ENCODE peak calls at places on chromosomes 13 and 19, in seven cellular contexts. B is HFF-Myc, X is choroid plexus epithelial cell, J is thoracic aorta, Y is dorsolateral prefrontal cortex, U is left lung, S is sigmoid colon. H is an unnamed sample.

GRCh38 chr19:55189424-55189823 is 9.3 kb upstream of the SYT5 start:
- DNase-seq in S (peak), Y (peak), X (peak), J (no peak), U (no peak), B (peak), H (no peak)

GRCh38 chr19:41904118-41904870 is 21.3 kb downstream of the ARHGEF1 start:
- DNase-seq in J (no peak), S (no peak), U (peak), X (no peak), B (no peak), Y (no peak), H (peak)

GRCh38 chr13:86447479-86447878 is 648.3 kb upstream of the SLITRK6 start:
- DNase-seq in X (no peak), Y (no peak), B (no peak), U (no peak), J (no peak), S (no peak), H (no peak)

GRCh38 chr13:45833663-45834062 is 17.9 kb downstream of the SIAH3 start:
- DNase-seq in Y (no peak), U (no peak), X (peak), S (no peak), B (no peak), J (no peak), H (no peak)

GRCh38 chr19:8209111-8209964 is at the start of gene CERS4:
- DNase-seq in U (peak), Y (peak), X (peak), J (no peak), B (no peak), S (peak), H (no peak)

GRCh38 chr13:97574926-97575325 is 141.0 kb downstream of the RAP2A start:
- DNase-seq in Y (no peak), B (no peak), U (no peak), S (no peak), X (peak), J (no peak), H (no peak)

GRCh38 chr19:50801107-50801506 is 10.9 kb downstream of the ACP4 start:
- DNase-seq in Y (no peak), X (no peak), J (no peak), B (no peak), U (no peak), S (no peak), H (no peak)

GRCh38 chr19:11168568-11168967 is 13.0 kb upstream of the SPC24 start:
- DNase-seq in S (no peak), Y (no peak), U (no peak), B (peak), X (peak), J (no peak), H (no peak)

GRCh38 chr13:51978836-51979556 is 32.3 kb downstream of the ATP7B start:
- DNase-seq in B (no peak), S (no peak), Y (no peak), J (no peak), U (no peak), X (peak), H (no peak)

GRCh38 chr13:27822258-27822872 is 30.1 kb downstream of the GSX1 start:
- DNase-seq in U (no peak), Y (no peak), X (peak), S (no peak), B (no peak), J (no peak), H (no peak)

GRCh38 chr19:1113278-1113985 is 9.6 kb downstream of the GPX4 start:
- DNase-seq in J (peak), S (peak), X (peak), B (peak), U (peak), Y (peak), H (no peak)

GRCh38 chr19:31913103-31913710 is 432.2 kb upstream of the ZNF507 start:
- DNase-seq in S (no peak), X (no peak), B (no peak), Y (no peak), J (no peak), U (no peak), H (no peak)

GRCh38 chr19:37218592-37218935 is 550 bp downstream of the ZNF383 start:
- DNase-seq in S (no peak), X (peak), J (no peak), B (peak), U (no peak), Y (no peak), H (no peak)

GRCh38 chr19:39603825-39604224 is 1.5 kb downstream of the LGALS13 start:
- DNase-seq in B (no peak), X (no peak), S (no peak), Y (no peak), J (no peak), U (no peak), H (no peak)

GRCh38 chr19:3440082-3440481 is 40.2 kb downstream of the SMIM24 start:
- DNase-seq in Y (no peak), U (no peak), B (no peak), X (no peak), J (no peak), S (peak), H (no peak)

DNA sequence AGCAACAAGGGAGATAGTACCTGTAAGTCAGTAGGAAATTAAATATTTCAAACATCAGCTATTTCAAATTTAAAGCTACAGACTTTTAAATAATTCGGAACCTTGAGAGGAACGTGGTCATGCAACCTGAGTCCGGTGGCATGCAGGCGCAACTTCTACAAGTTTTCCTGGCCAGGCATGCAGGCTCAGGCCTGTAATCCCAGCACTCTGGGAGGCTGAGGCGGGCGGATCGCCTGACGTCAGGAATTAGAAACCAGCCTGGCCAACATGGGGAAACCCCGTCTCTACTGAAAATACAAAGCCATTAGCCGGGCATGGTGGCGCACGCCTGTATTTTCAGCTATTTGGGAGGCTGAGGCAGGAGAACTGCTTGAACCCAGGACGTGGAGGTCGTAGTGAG is 2.2 kb upstream of the ZNF701 start:
- DNase-seq in U (no peak), Y (no peak), X (no peak), B (no peak), J (no peak), S (no peak), H (no peak)
- TF ChIP-seq CTCF in U (no peak), Y (no peak), X (no peak), B (no peak), J (no peak), S (no peak), H (no peak)

GRCh38 chr13:91950803-91951202 is 552.4 kb downstream of the GPC5 start:
- DNase-seq in J (no peak), B (no peak), S (no peak), U (no peak), X (no peak), Y (no peak), H (no peak)

GRCh38 chr13:91946498-91947070 is 548.2 kb downstream of the GPC5 start:
- DNase-seq in X (peak), U (no peak), Y (no peak), S (no peak), J (no peak), B (no peak), H (no peak)
- TF ChIP-seq CTCF in X (peak), U (no peak), Y (peak), S (no peak), J (no peak), B (peak), H (peak)

DNA sequence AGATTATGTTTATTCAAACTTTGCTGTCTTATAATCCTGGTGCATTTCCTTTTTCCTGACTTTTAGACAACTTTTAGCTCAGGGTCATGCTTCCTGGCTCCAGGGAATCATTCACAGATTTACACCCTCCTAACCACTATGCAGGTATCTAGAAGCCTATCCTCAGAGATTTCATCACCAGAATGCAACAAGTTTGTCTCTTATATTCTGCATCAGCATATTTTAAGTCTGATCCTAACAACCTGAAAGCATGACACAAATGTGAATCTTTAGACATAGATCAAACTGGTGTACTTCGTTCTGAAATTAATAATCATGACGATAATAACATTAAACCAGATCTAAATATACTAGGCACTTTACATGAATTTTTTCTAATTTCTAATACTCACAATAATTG is 100.0 kb downstream of the TRPC4 start:
- DNase-seq in X (no peak), U (no peak), J (no peak), B (no peak), S (no peak), Y (no peak), H (no peak)
- TF ChIP-seq CTCF in X (no peak), U (no peak), J (no peak), B (no peak), S (no peak), Y (no peak), H (no peak)

DNA sequence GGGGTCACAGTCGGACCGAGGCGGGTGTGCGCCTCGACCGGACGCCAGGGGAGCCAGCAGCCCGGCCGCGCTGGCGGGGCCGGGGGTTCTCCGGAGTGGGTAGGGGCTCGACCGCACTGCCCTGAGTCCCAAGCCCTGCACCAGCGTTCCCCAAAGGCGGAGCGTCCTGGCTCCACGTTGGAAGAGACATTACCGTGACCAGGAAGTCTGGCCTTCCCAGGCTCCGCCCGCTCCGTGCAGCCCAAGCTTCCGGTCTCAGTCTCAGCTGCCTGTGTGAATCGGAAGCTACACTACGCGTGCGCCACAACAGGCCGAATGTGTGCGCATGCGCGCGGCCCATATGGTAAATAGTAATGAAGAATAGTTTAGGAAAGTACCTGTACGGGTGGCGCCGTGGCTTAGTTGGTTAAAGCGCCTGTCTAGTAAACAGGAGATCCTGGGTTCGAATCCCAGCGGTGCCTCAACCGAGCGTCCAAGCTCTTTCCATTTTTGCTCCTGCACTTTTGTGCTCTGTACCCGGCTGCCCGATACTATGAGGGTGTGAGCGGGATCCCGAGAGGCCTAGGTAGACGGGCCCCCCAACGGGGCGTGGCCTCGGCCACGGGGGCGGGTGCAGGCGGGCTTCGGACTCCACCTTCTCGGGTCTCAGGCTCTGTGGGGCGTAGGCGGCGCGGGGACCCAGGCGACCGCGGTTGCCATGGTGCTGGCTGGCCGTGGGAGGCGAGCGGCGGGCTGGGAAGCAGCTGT is 17.3 kb upstream of the LRP3 start:
- DNase-seq in U (peak), B (peak), S (peak), J (peak), X (peak), Y (peak), H (peak)
- TF ChIP-seq CTCF in U (no peak), B (no peak), S (no peak), J (peak), X (peak), Y (no peak), H (peak)

DNA sequence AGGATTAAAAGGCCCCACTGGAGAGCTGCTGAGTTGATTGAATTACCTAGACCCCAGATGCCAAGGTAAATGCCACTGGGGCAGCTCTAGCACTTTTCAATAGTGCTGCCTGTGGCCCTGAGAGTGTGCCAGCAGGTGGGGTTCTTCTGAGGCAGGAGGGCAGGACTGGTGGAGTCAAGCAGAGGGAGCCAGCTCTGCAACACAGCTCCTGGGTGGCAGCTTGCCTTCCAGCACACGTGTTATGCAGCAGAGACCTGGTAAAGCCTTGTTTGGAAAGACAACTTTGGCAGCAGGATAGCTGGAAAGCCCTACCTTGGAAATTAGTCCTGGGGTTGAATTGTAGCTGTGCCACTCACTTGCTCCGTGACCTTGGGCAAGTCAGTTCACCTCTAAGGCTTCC is 306.6 kb downstream of the ATP8A2 start:
- DNase-seq in J (no peak), X (no peak), S (no peak), Y (no peak), B (no peak), U (no peak), H (no peak)
- TF ChIP-seq CTCF in J (no peak), X (no peak), S (no peak), Y (no peak), B (no peak), U (no peak), H (peak)

GRCh38 chr13:102399791-102400618 is 1.8 kb downstream of the FGF14 start:
- DNase-seq in X (no peak), B (no peak), S (peak), Y (peak), U (no peak), J (no peak), H (peak)
- TF ChIP-seq CTCF in X (peak), B (no peak), S (no peak), Y (peak), U (no peak), J (no peak), H (peak)

GRCh38 chr19:45924891-45925447 is 10.4 kb upstream of the NANOS2 start:
- DNase-seq in X (no peak), J (no peak), S (no peak), Y (no peak), B (no peak), U (no peak), H (no peak)

GRCh38 chr19:45920458-45920857 is 5.9 kb upstream of the NANOS2 start:
- DNase-seq in S (no peak), X (no peak), U (no peak), J (no peak), Y (no peak), B (no peak), H (no peak)

GRCh38 chr19:45918721-45919120 is 4.1 kb upstream of the NANOS2 start:
- DNase-seq in Y (no peak), S (no peak), B (no peak), U (no peak), J (no peak), X (no peak), H (no peak)

GRCh38 chr19:45919678-45920077 is 5.1 kb upstream of the NANOS2 start:
- DNase-seq in J (no peak), S (no peak), Y (peak), U (no peak), B (no peak), X (no peak), H (no peak)

DNA sequence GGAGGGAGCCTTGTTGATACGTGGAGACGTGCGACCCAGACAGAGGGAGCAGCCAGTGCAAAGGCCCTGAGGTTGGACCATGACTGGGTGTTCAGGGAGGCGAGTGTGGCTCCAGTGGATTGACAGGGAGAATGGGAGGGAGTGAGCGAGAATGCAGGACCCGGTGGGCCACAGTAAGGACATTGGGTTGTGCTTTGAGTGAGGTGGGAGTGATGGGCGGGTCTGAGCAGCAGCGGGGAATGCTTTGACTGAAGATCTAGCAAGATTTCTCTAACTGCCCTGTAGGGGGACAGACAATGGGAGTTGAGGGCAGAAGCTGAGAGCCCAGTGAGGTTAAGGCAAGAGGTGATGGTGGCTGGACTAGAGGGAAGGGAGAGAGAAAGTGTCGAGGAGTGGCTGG is 7.7 kb upstream of the NANOS2 start:
- DNase-seq in U (no peak), B (no peak), Y (no peak), X (no peak), S (no peak), J (no peak), H (no peak)
- TF ChIP-seq CTCF in U (no peak), B (peak), Y (no peak), X (peak), S (no peak), J (no peak), H (peak)

GRCh38 chr19:18322318-18322758 is 538 bp downstream of the LSM4 start:
- DNase-seq in S (no peak), X (peak), J (no peak), U (peak), B (no peak), Y (no peak), H (no peak)

GRCh38 chr19:18321729-18322091 is 1.2 kb downstream of the LSM4 start:
- DNase-seq in S (no peak), Y (no peak), X (peak), B (no peak), J (no peak), U (no peak), H (no peak)

GRCh38 chr19:18320865-18321728 is 1.8 kb downstream of the LSM4 start:
- DNase-seq in U (peak), J (no peak), S (no peak), B (no peak), Y (no peak), X (no peak), H (no peak)

GRCh38 chr19:18319591-18320135 is 3.2 kb downstream of the LSM4 start:
- DNase-seq in B (no peak), J (no peak), U (peak), Y (no peak), S (no peak), X (no peak), H (no peak)

GRCh38 chr19:18322759-18323460 is at the start of gene LSM4:
- DNase-seq in U (peak), J (peak), B (peak), X (peak), Y (peak), S (peak), H (peak)
- TF ChIP-seq CTCF in U (no peak), J (no peak), B (no peak), X (peak), Y (peak), S (no peak), H (no peak)

GRCh38 chr13:106036870-106037269 is 498.6 kb downstream of the EFNB2 start:
- DNase-seq in B (no peak), S (no peak), U (no peak), Y (no peak), X (no peak), J (no peak), H (no peak)
- TF ChIP-seq CTCF in B (no peak), S (no peak), U (no peak), Y (no peak), X (no peak), J (no peak), H (no peak)